ENCODE peak calls at places on chromosomes 4 and X, in five cellular contexts. B is GM12865, L is right lobe of liver, M is choroid plexus epithelial cell, J is fibroblast of pulmonary artery. G is an unnamed sample.

GRCh38 chrX:136201601-136202000 is 49.6 kb downstream of the MAP7D3 start:
- DNase-seq in B (no peak), L (no peak), M (no peak), J (no peak), G (no peak)

GRCh38 chrX:49037883-49038475 is 5.2 kb downstream of the TFE3 start:
- DNase-seq in B (no peak), L (no peak), M (peak), J (peak), G (peak)

GRCh38 chr4:57110635-57111546 is 706 bp upstream of the IGFBP7 start:
- DNase-seq in B (peak), L (no peak), M (peak), J (peak), G (peak)

GRCh38 chr4:158376441-158376840 is 145.2 kb upstream of the RXFP1 start:
- DNase-seq in B (no peak), L (no peak), M (no peak), J (peak), G (peak)

GRCh38 chrX:150410513-150410912 is 47.4 kb downstream of the MAMLD1 start:
- DNase-seq in B (no peak), L (no peak), M (no peak), J (no peak), G (no peak)

GRCh38 chr4:124526321-124526720 is 186.2 kb downstream of the ANKRD50 start:
- DNase-seq in B (no peak), L (no peak), M (peak), J (no peak), G (no peak)

GRCh38 chrX:119062750-119063374 is 9.9 kb upstream of the CT47C1 start:
- DNase-seq in B (no peak), L (no peak), M (peak), J (peak), G (peak)

GRCh38 chr4:39134674-39135073 is 47.7 kb upstream of the WDR19 start:
- DNase-seq in B (peak), L (no peak), M (no peak), J (no peak), G (no peak)

GRCh38 chr4:112813790-112814189 is 176.8 kb downstream of the LARP7 start:
- DNase-seq in B (peak), L (no peak), M (peak), J (peak), G (peak)

GRCh38 chr4:74659576-74660411 is 134.5 kb downstream of the BTC start:
- DNase-seq in B (no peak), L (no peak), M (peak), J (peak), G (peak)

GRCh38 chr4:8362483-8362882 is 78.0 kb downstream of the ACOX3 start:
- DNase-seq in B (no peak), L (peak), M (no peak), J (no peak), G (peak)

GRCh38 chr4:59247032-59247431 is 1953.1 kb upstream of the ADGRL3 start:
- DNase-seq in B (peak), L (no peak), M (peak), J (peak), G (peak)

GRCh38 chrX:134782796-134783195 is 124.5 kb upstream of the PLAC1 start:
- DNase-seq in B (peak), L (no peak), M (peak), J (peak), G (peak)

GRCh38 chrX:110001702-110002299 is 1.1 kb upstream of the TMEM164 start:
- DNase-seq in B (no peak), L (no peak), M (no peak), J (no peak), G (no peak)

GRCh38 chrX:106468433-106468832 is 143.3 kb upstream of the RADX start:
- DNase-seq in B (no peak), L (no peak), M (no peak), J (no peak), G (no peak)

GRCh38 chr4:43843501-43843900 is 605.1 kb downstream of the KCTD8 start:
- DNase-seq in B (no peak), L (no peak), M (peak), J (peak), G (no peak)

GRCh38 chrX:123817288-123817894 is 42.5 kb upstream of the XIAP start:
- DNase-seq in B (no peak), L (peak), M (no peak), J (no peak), G (no peak)

GRCh38 chrX:44303119-44303518 is 40.4 kb downstream of the EFHC2 start:
- DNase-seq in B (no peak), L (no peak), M (no peak), J (no peak), G (no peak)

GRCh38 chr4:54067163-54067562 is 2.8 kb upstream of the CHIC2 start:
- DNase-seq in B (no peak), L (no peak), M (peak), J (peak), G (peak)

GRCh38 chr4:64969081-64969480 is 559.8 kb upstream of the TECRL start:
- DNase-seq in B (no peak), L (no peak), M (no peak), J (no peak), G (no peak)

GRCh38 chr4:106898621-106899230 is 137.4 kb downstream of the DKK2 start:
- DNase-seq in B (peak), L (peak), M (peak), J (peak), G (peak)

GRCh38 chr4:15293678-15294077 is 134.2 kb upstream of the C1QTNF7 start:
- DNase-seq in B (no peak), L (no peak), M (no peak), J (no peak), G (no peak)

GRCh38 chr4:115154826-115155225 is 41.4 kb upstream of the NDST4 start:
- DNase-seq in B (no peak), L (no peak), M (peak), J (no peak), G (peak)

GRCh38 chr4:148574502-148574901 is 132.3 kb upstream of the NR3C2 start:
- DNase-seq in B (no peak), L (no peak), M (peak), J (peak), G (peak)

GRCh38 chr4:137213372-137214173 is 318.7 kb downstream of the PCDH18 start:
- DNase-seq in B (no peak), L (no peak), M (peak), J (no peak), G (no peak)

GRCh38 chrX:63784902-63785692 is at the start of gene ARHGEF9:
- DNase-seq in B (peak), L (no peak), M (peak), J (peak), G (no peak)

GRCh38 chrX:58025979-58026378 is 115.7 kb upstream of the ZXDA start:
- DNase-seq in B (peak), L (no peak), M (peak), J (peak), G (peak)

GRCh38 chrX:21741869-21742701 is 15.8 kb downstream of the SMPX start:
- DNase-seq in B (no peak), L (peak), M (peak), J (no peak), G (no peak)

GRCh38 chr4:26701786-26702227 is 117.9 kb downstream of the TBC1D19 start:
- DNase-seq in B (no peak), L (no peak), M (no peak), J (no peak), G (peak)

GRCh38 chr4:181597766-181598165 is 645.4 kb upstream of the TENM3 start:
- DNase-seq in B (no peak), L (no peak), M (peak), J (no peak), G (no peak)

GRCh38 chr4:55098805-55099204 is 26.6 kb downstream of the KDR start:
- DNase-seq in B (no peak), L (no peak), M (no peak), J (no peak), G (no peak)

GRCh38 chr4:26267087-26267486 is 53.7 kb upstream of the RBPJ start:
- DNase-seq in B (no peak), L (no peak), M (no peak), J (no peak), G (no peak)

GRCh38 chr4:151690164-151690856 is 70.5 kb downstream of the GATB start:
- DNase-seq in B (no peak), L (no peak), M (peak), J (peak), G (no peak)

GRCh38 chrX:48890296-48890925 is 7.2 kb downstream of the TIMM17B start:
- DNase-seq in B (no peak), L (no peak), M (no peak), J (no peak), G (no peak)

GRCh38 chrX:68415289-68415688 is 18.0 kb downstream of the OPHN1 start:
- DNase-seq in B (no peak), L (no peak), M (peak), J (peak), G (no peak)

GRCh38 chr4:147310312-147310711 is 170.6 kb upstream of the EDNRA start:
- DNase-seq in B (peak), L (no peak), M (no peak), J (no peak), G (no peak)

GRCh38 chr4:7120341-7120740 is 52.5 kb upstream of the GRPEL1 start:
- DNase-seq in B (peak), L (no peak), M (peak), J (no peak), G (no peak)

GRCh38 chrX:106615041-106615440 is 3.3 kb downstream of the RADX start:
- DNase-seq in B (no peak), L (no peak), M (no peak), J (no peak), G (peak)

GRCh38 chrX:16786139-16786790 is at the start of gene TXLNG:
- DNase-seq in B (peak), L (peak), M (peak), J (peak), G (peak)

GRCh38 chrX:2928127-2928582 is 984 bp downstream of the ARSD start:
- DNase-seq in B (no peak), L (peak), M (no peak), J (no peak), G (peak)

GRCh38 chrX:51860679-51861078 is 32.7 kb upstream of the MAGED1 start:
- DNase-seq in B (peak), L (no peak), M (peak), J (peak), G (peak)

GRCh38 chrX:51852621-51853020 is 40.8 kb upstream of the MAGED1 start:
- DNase-seq in B (no peak), L (no peak), M (no peak), J (no peak), G (no peak)

GRCh38 chrX:51853251-51853650 is 40.2 kb upstream of the MAGED1 start:
- DNase-seq in B (no peak), L (no peak), M (no peak), J (no peak), G (no peak)

GRCh38 chrX:51855698-51856097 is 37.7 kb upstream of the MAGED1 start:
- DNase-seq in B (no peak), L (no peak), M (no peak), J (no peak), G (no peak)

GRCh38 chrX:51857159-51857733 is 36.2 kb upstream of the MAGED1 start:
- DNase-seq in B (no peak), L (no peak), M (no peak), J (no peak), G (no peak)
- H3K4me3 ChIP-seq in B (no peak), L (no peak), M (no peak), J (no peak), G (no peak)

DNA sequence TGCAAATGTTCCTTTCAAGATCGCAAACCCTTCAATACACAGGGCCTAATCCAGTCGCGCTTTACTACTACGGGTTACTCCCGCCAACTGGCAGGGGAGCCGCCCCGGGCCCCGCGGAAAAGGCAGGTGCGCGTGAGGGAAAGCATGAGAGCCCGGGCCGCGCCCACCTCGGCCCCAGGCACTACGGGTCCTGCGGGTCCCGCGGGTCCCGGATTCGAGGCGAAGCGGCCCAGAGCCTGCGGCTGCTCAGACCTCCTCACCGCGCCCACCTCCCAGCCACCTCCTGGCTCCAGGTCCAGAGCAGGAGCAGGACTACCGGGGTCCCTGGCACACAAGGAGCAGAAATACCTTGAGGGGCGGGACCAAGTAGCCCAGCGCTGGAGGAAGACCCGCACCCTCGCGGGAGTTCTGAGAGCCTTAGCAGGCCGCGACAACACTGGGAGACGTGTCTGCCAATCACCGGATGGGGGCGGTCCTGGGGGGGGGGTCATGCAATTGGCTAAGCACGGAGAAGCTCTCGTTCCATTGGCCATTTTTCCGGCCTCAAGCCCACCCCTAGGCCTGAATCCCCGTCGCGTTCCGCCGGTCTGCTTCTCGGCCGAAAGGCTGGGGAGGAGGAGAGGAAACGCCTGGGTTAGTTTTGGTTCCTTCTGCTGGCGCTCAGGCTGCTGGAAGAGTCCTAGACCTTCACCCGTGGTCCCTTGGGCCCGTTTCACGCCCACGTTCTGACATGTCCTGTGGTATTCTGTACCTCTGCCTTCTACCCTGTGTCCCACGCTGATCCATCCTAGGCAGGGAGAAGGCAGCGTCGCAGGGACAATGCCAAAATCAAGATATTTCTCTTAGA is 29.0 kb downstream of the ERVMER34-1 start:
- DNase-seq in B (peak), L (peak), M (peak), J (peak), G (peak)
- TF ChIP-seq CTCF in B (no peak), L (no peak), M (no peak), J (no peak), G (no peak)

GRCh38 chr4:109946120-109946519 is 33.4 kb downstream of the EGF start:
- DNase-seq in B (no peak), L (no peak), M (no peak), J (no peak), G (no peak)

GRCh38 chr4:109945056-109945455 is 32.4 kb downstream of the EGF start:
- DNase-seq in B (no peak), L (no peak), M (no peak), J (no peak), G (peak)

GRCh38 chr4:109947457-109947856 is 34.8 kb downstream of the EGF start:
- DNase-seq in B (no peak), L (no peak), M (peak), J (peak), G (peak)

GRCh38 chr4:109942292-109942926 is 29.7 kb downstream of the EGF start:
- DNase-seq in B (no peak), L (peak), M (peak), J (no peak), G (peak)

DNA sequence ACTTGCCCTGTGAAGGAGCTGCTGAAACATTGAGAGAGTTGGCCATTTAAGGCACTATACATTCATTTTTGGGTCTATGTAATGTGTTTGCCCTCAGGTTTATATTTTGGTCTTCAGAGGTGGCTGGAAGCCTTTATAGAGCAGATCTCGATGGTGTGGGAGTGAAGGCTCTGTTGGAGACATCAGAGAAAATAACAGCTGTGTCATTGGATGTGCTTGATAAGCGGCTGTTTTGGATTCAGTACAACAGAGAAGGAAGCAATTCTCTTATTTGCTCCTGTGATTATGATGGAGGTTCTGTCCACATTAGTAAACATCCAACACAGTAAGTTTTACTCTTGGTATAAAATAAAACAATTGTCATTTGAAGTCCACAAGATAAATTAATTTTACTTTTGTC is 31.1 kb downstream of the EGF start:
- DNase-seq in B (no peak), L (no peak), M (no peak), J (no peak), G (no peak)
- H3K4me3 ChIP-seq in B (no peak), L (no peak), M (no peak), J (no peak), G (no peak)

GRCh38 chrX:129726307-129727111 is 12.3 kb upstream of the XPNPEP2 start:
- DNase-seq in B (peak), L (peak), M (peak), J (peak), G (peak)
- TF ChIP-seq CTCF in B (peak), L (peak), M (peak), J (peak), G (peak)